ENCODE peak calls at places on chromosome X, in ten cellular contexts. J, I, P, T, Y, E, A, D, X and H are unnamed samples.

GRCh38 chrX:3609800-3610199 is 103.6 kb downstream of the PRKX start:
- DNase-seq in E (no peak), I (no peak), D (no peak), J (no peak), T (no peak), X (no peak), A (no peak), Y (no peak), P (no peak), H (no peak)

GRCh38 chrX:19640693-19641374 is 125.5 kb upstream of the MAP3K15 start:
- DNase-seq in A (no peak), P (no peak), I (no peak), T (no peak), Y (no peak), X (no peak), J (no peak), D (no peak), E (no peak), H (peak)

GRCh38 chrX:17036172-17036961 is 89.9 kb downstream of the REPS2 start:
- DNase-seq in D (no peak), P (no peak), Y (no peak), T (no peak), I (no peak), X (no peak), A (no peak), J (no peak), E (no peak), H (no peak)

GRCh38 chrX:17174671-17175070 is 200.3 kb upstream of the NHS start:
- DNase-seq in I (peak), P (no peak), T (no peak), E (no peak), Y (no peak), A (no peak), X (no peak), D (no peak), J (no peak), H (no peak)

GRCh38 chrX:110056419-110056818 is 53.5 kb downstream of the TMEM164 start:
- DNase-seq in E (no peak), T (no peak), D (no peak), I (no peak), J (no peak), P (no peak), X (no peak), A (no peak), Y (no peak), H (no peak)

GRCh38 chrX:151359931-151360871 is 36.8 kb upstream of the VMA21 start:
- DNase-seq in P (no peak), A (no peak), J (peak), D (no peak), Y (no peak), T (peak), E (peak), X (peak), I (peak), H (peak)

GRCh38 chrX:53716328-53717088 is 30.0 kb upstream of the HUWE1 start:
- DNase-seq in X (no peak), D (peak), T (no peak), P (no peak), A (no peak), I (no peak), E (no peak), Y (peak), J (no peak), H (no peak)

GRCh38 chrX:65679071-65679540 is 11.7 kb downstream of the MSN start:
- DNase-seq in D (no peak), Y (no peak), I (no peak), X (no peak), J (no peak), T (no peak), A (no peak), E (no peak), P (no peak), H (no peak)

GRCh38 chrX:129653985-129654651 is 638 bp downstream of the APLN start:
- DNase-seq in Y (no peak), D (no peak), P (no peak), I (peak), X (no peak), A (no peak), E (no peak), T (peak), J (peak), H (no peak)

GRCh38 chrX:113202601-113203000 is 362.0 kb upstream of the AMOT start:
- DNase-seq in T (no peak), A (no peak), Y (no peak), E (no peak), I (no peak), X (no peak), P (no peak), D (no peak), J (no peak), H (no peak)

GRCh38 chrX:40171513-40172168 is 73.9 kb upstream of the BCOR start:
- DNase-seq in E (peak), J (no peak), P (peak), Y (no peak), D (no peak), T (no peak), I (peak), A (no peak), X (no peak), H (no peak)

GRCh38 chrX:111868726-111869638 is 7.0 kb upstream of the TRPC5OS start:
- DNase-seq in T (no peak), I (no peak), A (no peak), P (no peak), Y (peak), X (no peak), D (no peak), J (no peak), E (no peak), H (no peak)

GRCh38 chrX:148422531-148422930 is 77.9 kb upstream of the AFF2 start:
- DNase-seq in J (no peak), T (no peak), X (no peak), A (no peak), I (no peak), P (no peak), E (no peak), Y (no peak), D (no peak), H (no peak)

GRCh38 chrX:55522577-55523254 is 33.1 kb upstream of the USP51 start:
- DNase-seq in E (no peak), J (no peak), D (no peak), I (peak), T (no peak), Y (no peak), A (no peak), P (no peak), X (no peak), H (no peak)

GRCh38 chrX:69238153-69238959 is 73.1 kb upstream of the PJA1 start:
- DNase-seq in D (no peak), X (no peak), A (no peak), E (no peak), I (peak), T (no peak), P (peak), Y (no peak), J (no peak), H (no peak)

GRCh38 chrX:24099394-24099793 is 44.6 kb downstream of the EIF2S3 start:
- DNase-seq in J (no peak), P (no peak), D (no peak), Y (no peak), E (no peak), A (no peak), I (no peak), T (no peak), X (no peak), H (no peak)

GRCh38 chrX:119899125-119899524 is 3.4 kb downstream of the AKAP14 start:
- DNase-seq in A (no peak), I (no peak), Y (no peak), J (no peak), X (no peak), E (no peak), D (peak), P (no peak), T (no peak), H (no peak)

GRCh38 chrX:143945171-143945570 is 61.3 kb downstream of the UBE2NL start:
- DNase-seq in J (no peak), I (no peak), D (no peak), E (no peak), X (no peak), A (no peak), P (no peak), Y (no peak), T (no peak), H (no peak)

GRCh38 chrX:46477435-46477834 is 67.8 kb downstream of the ZNF674 start:
- DNase-seq in I (no peak), Y (no peak), P (no peak), J (no peak), D (no peak), A (no peak), T (no peak), X (no peak), E (no peak), H (no peak)

GRCh38 chrX:154547245-154548027 is at the start of gene IKBKG:
- DNase-seq in P (peak), J (peak), Y (peak), A (peak), T (peak), X (peak), I (peak), E (peak), D (peak), H (peak)
- TF ChIP-seq POLR2A in P (peak), J (no peak), Y (peak), A (peak), T (peak), X (no peak), I (no peak), E (peak), D (peak), H (peak)

GRCh38 chrX:133402042-133402453 is 13.2 kb downstream of the GPC4 start:
- DNase-seq in P (no peak), J (no peak), E (no peak), Y (no peak), D (no peak), X (no peak), I (no peak), T (no peak), A (no peak), H (peak)

GRCh38 chrX:133401539-133401938 is 13.8 kb downstream of the GPC4 start:
- DNase-seq in D (no peak), A (no peak), T (no peak), Y (no peak), X (no peak), I (no peak), J (no peak), E (no peak), P (no peak), H (no peak)

GRCh38 chrX:133405498-133406180 is 9.7 kb downstream of the GPC4 start:
- DNase-seq in J (no peak), A (no peak), I (no peak), X (no peak), D (no peak), Y (no peak), T (no peak), P (no peak), E (no peak), H (no peak)

GRCh38 chrX:133402830-133403625 is 12.3 kb downstream of the GPC4 start:
- DNase-seq in I (no peak), T (no peak), E (no peak), J (no peak), A (no peak), D (no peak), P (no peak), Y (no peak), X (no peak), H (no peak)

GRCh38 chrX:133403984-133404383 is 11.3 kb downstream of the GPC4 start:
- DNase-seq in X (no peak), J (no peak), T (no peak), I (no peak), D (no peak), Y (no peak), A (no peak), E (no peak), P (no peak), H (no peak)
- TF ChIP-seq EP300 in X (no peak), J (no peak), T (no peak), I (no peak), D (no peak), Y (no peak), A (no peak), E (no peak), P (no peak), H (no peak)

GRCh38 chrX:100643943-100644587 is at the start of gene SRPX2:
- DNase-seq in P (peak), T (peak), E (no peak), I (no peak), A (peak), Y (no peak), D (peak), X (no peak), J (no peak), H (no peak)
- TF ChIP-seq POLR2A in P (no peak), T (no peak), E (no peak), I (no peak), A (peak), Y (no peak), D (peak), X (no peak), J (no peak), H (no peak)

GRCh38 chrX:74535633-74536141 is 78.7 kb downstream of the RLIM start:
- DNase-seq in J (peak), Y (no peak), D (peak), I (peak), T (no peak), E (peak), P (peak), A (peak), X (peak), H (peak)

GRCh38 chrX:74536142-74537010 is 78.0 kb downstream of the RLIM start:
- DNase-seq in X (no peak), P (peak), T (peak), D (peak), Y (no peak), I (peak), J (peak), A (peak), E (peak), H (peak)

GRCh38 chrX:74537011-74537390 is 77.4 kb downstream of the RLIM start:
- DNase-seq in T (no peak), J (no peak), I (no peak), D (no peak), Y (no peak), A (no peak), P (no peak), X (no peak), E (no peak), H (peak)

GRCh38 chrX:74545880-74546279 is 68.5 kb downstream of the RLIM start:
- DNase-seq in Y (no peak), D (no peak), P (no peak), T (no peak), I (no peak), J (no peak), X (no peak), A (no peak), E (no peak), H (no peak)

GRCh38 chrX:74540635-74541249 is 73.7 kb downstream of the RLIM start:
- DNase-seq in X (no peak), I (no peak), T (no peak), E (no peak), J (no peak), A (no peak), P (no peak), Y (no peak), D (no peak), H (no peak)
- TF ChIP-seq EP300 in X (no peak), I (no peak), T (no peak), E (no peak), J (no peak), A (no peak), P (no peak), Y (no peak), D (no peak), H (no peak)

GRCh38 chrX:71117358-71117757 is 1.0 kb upstream of the MED12 start:
- DNase-seq in J (no peak), A (no peak), E (no peak), P (no peak), T (no peak), D (no peak), X (no peak), I (no peak), Y (no peak), H (no peak)

GRCh38 chrX:71118985-71119535 is 664 bp downstream of the MED12 start:
- DNase-seq in Y (no peak), E (no peak), P (no peak), D (no peak), J (no peak), T (no peak), I (no peak), X (no peak), A (no peak), H (no peak)

DNA sequence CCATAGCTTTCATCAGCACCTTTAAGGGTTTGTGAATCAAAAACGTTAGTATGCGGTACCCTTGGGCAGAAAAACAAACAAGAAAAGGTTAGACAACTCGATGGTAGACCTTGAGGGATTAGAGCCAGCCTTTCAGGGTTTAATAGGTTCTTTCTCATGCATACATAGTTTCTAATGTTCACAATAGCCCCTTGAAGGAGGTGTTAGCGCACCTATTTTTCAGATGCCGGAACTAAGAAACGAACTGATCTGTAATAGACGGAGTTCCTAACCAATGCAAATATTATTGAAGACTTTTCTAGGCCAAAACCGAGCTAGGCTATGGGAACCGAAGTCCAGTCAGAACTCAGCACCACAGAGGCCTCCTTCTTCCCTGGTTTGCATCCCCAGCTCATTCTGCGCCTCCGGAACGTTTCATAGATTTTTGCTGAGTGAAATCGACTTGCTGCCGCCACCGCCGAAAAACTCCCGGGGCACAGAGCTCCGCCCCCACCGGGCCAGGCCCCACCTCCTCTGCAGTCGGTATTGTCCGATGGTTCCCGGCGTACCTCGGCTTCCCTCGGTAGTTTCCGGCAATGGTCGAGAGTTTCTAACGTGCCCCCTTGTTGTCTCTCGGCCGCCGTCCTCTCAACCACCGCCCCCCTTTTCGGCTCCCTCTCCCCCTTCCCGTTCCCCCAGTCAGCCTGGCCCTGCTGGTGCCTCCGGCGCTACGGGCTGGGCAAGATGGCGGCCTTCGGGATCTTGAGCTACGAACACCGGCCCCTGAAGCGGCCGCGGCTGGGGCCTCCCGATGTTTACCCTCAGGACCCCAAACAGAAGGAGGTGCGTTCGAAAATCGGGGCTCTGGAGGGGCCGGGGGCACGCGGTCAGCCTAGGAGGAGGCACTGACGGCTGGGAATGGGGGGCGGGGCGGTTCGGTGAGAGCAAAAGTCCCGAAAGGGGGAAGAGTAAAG is at the start of gene MED12:
- DNase-seq in A (peak), I (peak), E (peak), P (peak), T (peak), D (peak), J (peak), X (peak), Y (peak), H (peak)
- TF ChIP-seq POLR2A in A (peak), I (no peak), E (no peak), P (no peak), T (peak), D (peak), J (no peak), X (no peak), Y (peak), H (no peak)

GRCh38 chrX:25343060-25343459 is 327.3 kb upstream of the ARX start:
- DNase-seq in X (no peak), P (no peak), A (no peak), J (no peak), Y (no peak), T (no peak), D (no peak), I (no peak), E (no peak), H (no peak)

GRCh38 chrX:25344191-25344936 is 328.6 kb upstream of the ARX start:
- DNase-seq in I (no peak), D (no peak), Y (no peak), T (no peak), E (no peak), X (no peak), A (no peak), J (no peak), P (no peak), H (no peak)
- TF ChIP-seq EP300 in I (no peak), D (no peak), Y (no peak), T (no peak), E (no peak), X (no peak), A (no peak), J (no peak), P (no peak), H (no peak)

GRCh38 chrX:103687696-103688191 is 1.2 kb upstream of the MORF4L2 start:
- DNase-seq in Y (peak), J (peak), D (peak), E (peak), I (no peak), T (peak), X (peak), P (peak), A (peak), H (peak)
- TF ChIP-seq POLR2A in Y (no peak), J (no peak), D (no peak), E (peak), I (no peak), T (peak), X (peak), P (no peak), A (peak), H (peak)